ENCODE peak calls at places on chromosomes 2 and 18, in six cellular contexts. D is neural progenitor cell; T is IMR-90; X is CD8-positive, alpha-beta T cell; H is A549; Y is cardiac muscle cell. I is an unnamed sample.

GRCh38 chr2:199462167-199462976 is 4.6 kb upstream of the SATB2 start:
- DNase-seq in H (no peak), D (peak), X (no peak), T (no peak), Y (no peak), I (peak)

GRCh38 chr2:44979581-44979980 is 29.7 kb downstream of the SIX2 start:
- DNase-seq in D (no peak), T (no peak), Y (no peak), H (no peak), X (no peak), I (no peak)

GRCh38 chr2:190585000-190585678 is 50.6 kb upstream of the NEMP2 start:
- DNase-seq in T (no peak), D (no peak), H (no peak), Y (no peak), X (no peak), I (no peak)

GRCh38 chr2:239302808-239303557 is 97.8 kb downstream of the HDAC4 start:
- DNase-seq in T (no peak), X (no peak), D (no peak), H (no peak), Y (no peak), I (peak)

GRCh38 chr2:196242131-196242620 is 70.8 kb upstream of the STK17B start:
- DNase-seq in X (no peak), D (no peak), T (peak), Y (no peak), H (no peak), I (no peak)

GRCh38 chr2:232345251-232345650 is 33.3 kb upstream of the ALPP start:
- DNase-seq in T (no peak), X (no peak), H (no peak), Y (no peak), D (no peak), I (no peak)

GRCh38 chr2:20439193-20439475 is 7.7 kb upstream of the RHOB start:
- DNase-seq in H (no peak), T (peak), Y (no peak), D (no peak), X (no peak), I (peak)

GRCh38 chr2:235542728-235543125 is 48.9 kb downstream of the AGAP1 start:
- DNase-seq in Y (no peak), H (no peak), X (no peak), D (no peak), T (no peak), I (peak)

GRCh38 chr18:32289480-32290075 is 99.7 kb downstream of the MEP1B start:
- DNase-seq in X (no peak), Y (peak), D (peak), T (peak), H (peak), I (no peak)

GRCh38 chr18:50030146-50030545 is 164.8 kb downstream of the MYO5B start:
- DNase-seq in Y (peak), X (no peak), H (no peak), D (no peak), T (no peak), I (no peak)

GRCh38 chr2:134153481-134153880 is 100.4 kb upstream of the MGAT5 start:
- DNase-seq in H (no peak), Y (no peak), X (no peak), D (peak), T (no peak), I (no peak)

GRCh38 chr2:43488737-43489136 is 107.1 kb downstream of the THADA start:
- DNase-seq in Y (no peak), T (no peak), D (no peak), H (no peak), X (no peak), I (no peak)

GRCh38 chr2:224407241-224407680 is 5.4 kb upstream of the FAM124B start:
- DNase-seq in T (no peak), D (peak), X (no peak), Y (no peak), H (no peak), I (no peak)

GRCh38 chr18:57352271-57352701 is at the start of gene ST8SIA3:
- DNase-seq in X (no peak), H (no peak), T (no peak), D (peak), Y (peak), I (no peak)

GRCh38 chr2:235669983-235670962 is 176.4 kb downstream of the AGAP1 start:
- DNase-seq in D (peak), H (peak), X (no peak), T (peak), Y (peak), I (no peak)

GRCh38 chr2:161976927-161977326 is 97.1 kb downstream of the DPP4 start:
- DNase-seq in D (no peak), Y (no peak), T (no peak), X (no peak), H (no peak), I (no peak)

GRCh38 chr18:64987096-64987495 is 763.7 kb upstream of the CDH7 start:
- DNase-seq in T (no peak), H (no peak), X (no peak), Y (no peak), D (no peak), I (no peak)

GRCh38 chr2:198657520-198658121 is 800.1 kb downstream of the SATB2 start:
- DNase-seq in Y (peak), T (peak), X (no peak), H (no peak), D (peak), I (no peak)

GRCh38 chr2:20584045-20584636 is 66.8 kb downstream of the HS1BP3 start:
- DNase-seq in D (no peak), T (no peak), H (peak), X (no peak), Y (no peak), I (no peak)

GRCh38 chr2:109471656-109472055 is 142.1 kb downstream of the SEPTIN10 start:
- DNase-seq in T (no peak), D (no peak), Y (peak), X (no peak), H (no peak), I (no peak)

GRCh38 chr2:110852541-110853263 is 120.3 kb downstream of the ACOXL start:
- DNase-seq in T (no peak), D (no peak), Y (no peak), X (peak), H (no peak), I (no peak)

GRCh38 chr2:146240376-146240775 is 1604.5 kb upstream of the ACVR2A start:
- DNase-seq in X (no peak), Y (no peak), D (no peak), T (no peak), H (no peak), I (no peak)

GRCh38 chr2:191289049-191289448 is 43.8 kb downstream of the MYO1B start:
- DNase-seq in Y (no peak), D (no peak), H (no peak), X (no peak), T (no peak), I (no peak)

GRCh38 chr2:70360661-70361316 is 58.9 kb upstream of the FAM136A start:
- DNase-seq in Y (no peak), X (no peak), D (no peak), H (no peak), T (no peak), I (no peak)

GRCh38 chr2:42052702-42053481 is 5.1 kb downstream of the PKDCC start:
- DNase-seq in H (no peak), Y (peak), X (no peak), T (peak), D (no peak), I (no peak)

GRCh38 chr2:7190587-7191320 is 273.5 kb downstream of the RNF144A start:
- DNase-seq in T (no peak), D (peak), Y (no peak), H (no peak), X (no peak), I (no peak)

GRCh38 chr2:15706424-15706823 is 114.8 kb downstream of the DDX1 start:
- DNase-seq in H (no peak), X (no peak), D (no peak), Y (no peak), T (no peak), I (no peak)

GRCh38 chr2:119234021-119235019 is 10.7 kb downstream of the STEAP3 start:
- DNase-seq in Y (peak), H (no peak), X (no peak), D (peak), T (peak), I (no peak)

GRCh38 chr2:219104107-219105050 is 43.7 kb upstream of the IHH start:
- DNase-seq in H (peak), Y (peak), T (peak), D (peak), X (no peak), I (no peak)

GRCh38 chr18:49691177-49691608 is 122.1 kb downstream of the ACAA2 start:
- DNase-seq in H (no peak), X (no peak), T (peak), Y (no peak), D (no peak), I (no peak)

GRCh38 chr2:178522950-178523595 is 42.8 kb downstream of the PLEKHA3 start:
- DNase-seq in Y (peak), T (peak), X (peak), D (peak), H (peak), I (peak)

GRCh38 chr2:172293952-172294351 is 133.4 kb upstream of the ITGA6 start:
- DNase-seq in T (peak), X (no peak), D (no peak), H (no peak), Y (no peak), I (no peak)

GRCh38 chr2:143934170-143934912 is 585.6 kb downstream of the ZEB2 start:
- DNase-seq in H (no peak), Y (no peak), X (no peak), D (peak), T (no peak), I (no peak)

GRCh38 chr2:26574900-26575560 is 66.1 kb downstream of the CIB4 start:
- DNase-seq in D (no peak), X (no peak), H (no peak), T (no peak), Y (no peak), I (no peak)

GRCh38 chr2:207930747-207931146 is 94.6 kb downstream of the PLEKHM3 start:
- DNase-seq in H (no peak), X (no peak), D (no peak), Y (no peak), T (no peak), I (no peak)

GRCh38 chr2:64987001-64987962 is 1.9 kb upstream of the SLC1A4 start:
- DNase-seq in Y (no peak), D (no peak), H (no peak), X (no peak), T (peak), I (no peak)

GRCh38 chr2:29014811-29015414 is 33.8 kb downstream of the TOGARAM2 start:
- DNase-seq in X (peak), T (peak), D (no peak), H (no peak), Y (no peak), I (no peak)
- TF ChIP-seq CTCF in X (peak), T (peak), D (no peak), H (no peak), Y (peak), I (no peak)

GRCh38 chr2:105329561-105330495 is at the start of gene TGFBRAP1:
- DNase-seq in Y (peak), H (peak), D (peak), X (peak), T (peak), I (no peak)

GRCh38 chr2:105329197-105329554 is 359 bp downstream of the TGFBRAP1 start:
- DNase-seq in T (no peak), D (no peak), H (peak), Y (no peak), X (no peak), I (no peak)

GRCh38 chr2:105325389-105325963 is 4.1 kb downstream of the TGFBRAP1 start:
- DNase-seq in X (no peak), T (peak), Y (no peak), H (no peak), D (peak), I (no peak)

GRCh38 chr2:105328281-105329196 is 996 bp downstream of the TGFBRAP1 start:
- DNase-seq in X (no peak), D (no peak), H (no peak), T (peak), Y (no peak), I (no peak)

GRCh38 chr2:105327690-105328089 is 1.8 kb downstream of the TGFBRAP1 start:
- DNase-seq in T (no peak), Y (no peak), H (no peak), D (no peak), X (no peak), I (no peak)
- H3K27ac ChIP-seq in T (no peak), Y (no peak), H (no peak), D (no peak), X (no peak), I (peak)

DNA sequence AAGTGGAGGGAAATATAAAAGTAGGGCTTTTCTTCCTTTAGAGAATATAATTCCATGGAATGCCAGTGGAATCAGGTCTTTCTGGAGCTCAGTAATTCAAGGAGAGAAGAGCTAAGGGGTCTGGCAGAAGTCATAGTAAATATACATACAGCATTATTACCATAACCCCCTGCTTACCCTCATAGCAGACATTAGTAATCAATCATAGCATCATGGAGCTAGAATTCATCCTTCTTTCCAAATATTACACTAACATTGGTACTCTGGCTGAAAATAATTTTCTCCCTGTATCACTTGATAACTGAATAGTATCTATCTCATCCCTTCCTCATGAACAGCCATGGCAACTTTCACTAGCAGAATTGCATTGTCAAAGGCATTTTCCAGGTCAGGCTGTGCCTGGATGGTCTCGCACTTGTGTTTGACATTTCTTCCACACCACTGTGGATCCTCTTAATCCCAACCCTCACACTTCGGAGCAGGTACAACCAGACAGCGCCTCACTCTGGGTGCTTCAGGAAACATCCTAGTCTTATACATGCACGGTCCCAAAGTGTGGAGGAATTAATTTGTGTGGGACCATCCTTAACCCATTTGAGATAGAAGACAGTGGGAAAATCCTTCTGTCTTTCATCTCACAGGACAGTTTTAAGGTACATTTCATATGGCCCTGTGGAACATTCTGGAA is 84.2 kb upstream of the SEC11C start:
- DNase-seq in D (peak), H (no peak), T (no peak), X (no peak), Y (peak), I (no peak)
- TF ChIP-seq CTCF in D (peak), H (no peak), T (peak), X (no peak), Y (peak), I (no peak)

GRCh38 chr2:118179445-118179844 is 91.2 kb downstream of the INSIG2 start:
- DNase-seq in X (no peak), T (no peak), Y (no peak), D (no peak), H (no peak), I (no peak)

GRCh38 chr2:118176601-118177000 is 88.3 kb downstream of the INSIG2 start:
- DNase-seq in H (no peak), Y (no peak), X (no peak), D (no peak), T (no peak), I (no peak)

GRCh38 chr2:118177318-118177717 is 89.0 kb downstream of the INSIG2 start:
- DNase-seq in H (no peak), T (no peak), D (no peak), Y (no peak), X (no peak), I (no peak)

DNA sequence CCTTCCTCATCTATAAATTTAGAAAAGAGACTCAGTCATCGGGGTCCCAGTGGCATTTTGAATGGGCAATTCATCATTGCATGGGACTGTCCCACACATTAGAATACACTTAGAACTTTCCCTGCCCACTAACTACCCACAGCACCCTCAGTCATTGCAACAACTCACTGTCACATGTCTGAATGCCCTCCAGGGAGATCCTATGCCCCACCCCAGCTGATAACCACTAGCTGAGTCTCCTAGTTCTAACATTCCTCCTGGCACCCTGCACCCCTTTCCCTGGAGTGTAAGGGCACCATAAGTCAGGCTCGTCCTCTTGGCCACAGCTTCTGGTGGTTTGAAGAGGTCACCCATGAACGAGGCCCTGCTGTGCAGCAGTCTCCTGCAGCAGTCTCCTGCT is 89.7 kb downstream of the INSIG2 start:
- DNase-seq in D (no peak), H (no peak), T (no peak), Y (no peak), X (no peak), I (no peak)
- H3K27ac ChIP-seq in D (no peak), H (no peak), T (no peak), Y (no peak), X (no peak), I (no peak)

GRCh38 chr2:72027426-72028161 is 120.1 kb downstream of the CYP26B1 start:
- DNase-seq in X (no peak), H (no peak), D (no peak), Y (no peak), T (no peak), I (peak)
- TF ChIP-seq CTCF in X (no peak), H (no peak), D (no peak), Y (no peak), T (no peak), I (no peak)

DNA sequence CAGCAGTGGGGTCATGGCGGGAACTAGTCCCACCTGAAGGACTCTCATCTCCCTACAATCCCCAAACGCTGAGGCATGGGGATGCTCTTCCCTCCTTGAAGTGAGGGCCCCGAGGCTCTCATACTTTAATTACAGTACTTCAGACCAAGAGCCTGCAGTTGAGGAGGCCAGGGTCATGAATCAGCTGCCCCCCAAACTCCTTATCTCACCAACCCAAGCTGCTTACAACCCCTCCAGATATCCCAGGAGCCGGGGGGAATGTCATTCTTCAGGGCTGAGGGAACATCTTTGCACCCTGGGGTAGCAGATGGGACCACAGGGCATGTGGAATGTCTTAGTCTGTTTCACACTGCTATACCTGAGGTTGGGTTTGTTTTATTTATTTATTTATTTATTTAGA is 2.8 kb upstream of the CAPN10 start:
- DNase-seq in H (no peak), D (no peak), X (no peak), Y (no peak), T (no peak), I (no peak)
- H3K27ac ChIP-seq in H (no peak), D (no peak), X (no peak), Y (no peak), T (no peak), I (no peak)

GRCh38 chr2:125310671-125311364 is 1285.7 kb downstream of the CNTNAP5 start:
- DNase-seq in T (no peak), X (no peak), H (no peak), D (no peak), Y (no peak), I (no peak)
- TF ChIP-seq CTCF in T (no peak), X (no peak), H (no peak), D (no peak), Y (no peak), I (no peak)

I was measured in suprapubic skin.